ENCODE peak calls at places on chromosomes 13 and 19, in six cellular contexts. Y is aorta, O is NT2/D1, W is colonic mucosa, V is A549, X is esophagus squamous epithelium. H is an unnamed sample.

GRCh38 chr19:31260171-31260933 is 88.9 kb downstream of the TSHZ3 start:
- DNase-seq in Y (peak; percentile 32), V (no peak), O (no peak), X (no peak), W (peak; percentile 13), H (no peak)

GRCh38 chr13:47033216-47033615 is 136.4 kb upstream of the HTR2A start:
- DNase-seq in Y (no peak), O (no peak), X (no peak), V (no peak), W (no peak), H (no peak)

GRCh38 chr13:73991384-73991783 is 142.8 kb downstream of the KLF12 start:
- DNase-seq in X (no peak), V (no peak), Y (no peak), W (no peak), O (no peak), H (no peak)

GRCh38 chr13:51781246-51782022 is 22.5 kb downstream of the DHRS12 start:
- DNase-seq in O (no peak), X (no peak), W (no peak), V (peak; percentile 28), Y (no peak), H (no peak)

GRCh38 chr19:40411958-40412499 is 1.1 kb downstream of the PRX start:
- DNase-seq in Y (no peak), W (no peak), O (no peak), V (no peak), X (no peak), H (no peak)

GRCh38 chr13:29805994-29806748 is 44.2 kb downstream of the UBL3 start:
- DNase-seq in Y (no peak), X (no peak), O (no peak), V (no peak), W (no peak), H (no peak)

GRCh38 chr19:57348136-57348535 is 2.9 kb upstream of the ZNF304 start:
- DNase-seq in O (no peak), Y (no peak), V (no peak), X (no peak), W (no peak), H (no peak)

GRCh38 chr13:25276748-25277147 is 10.5 kb downstream of the MTMR6 start:
- DNase-seq in X (no peak), Y (no peak), W (no peak), O (no peak), V (no peak), H (no peak)

GRCh38 chr19:31627824-31628223 is 278.6 kb upstream of the TSHZ3 start:
- DNase-seq in X (no peak), O (no peak), V (no peak), Y (no peak), W (no peak), H (no peak)

GRCh38 chr19:50820549-50821247 is 2.9 kb downstream of the KLK1 start:
- DNase-seq in W (peak; percentile 92), Y (no peak), O (no peak), X (no peak), V (no peak), H (peak; percentile 76)

GRCh38 chr19:12331211-12331941 is 2.1 kb downstream of the ZNF563 start:
- DNase-seq in Y (no peak), O (no peak), V (no peak), W (no peak), X (no peak), H (no peak)

GRCh38 chr19:18843960-18844359 is 12.2 kb downstream of the UPF1 start:
- DNase-seq in O (no peak), X (no peak), V (no peak), W (no peak), Y (no peak), H (no peak)

GRCh38 chr13:31952641-31953380 is 78.8 kb upstream of the FRY start:
- DNase-seq in V (no peak), W (no peak), X (no peak), O (no peak), Y (no peak), H (peak; percentile 72)

GRCh38 chr19:14416743-14417214 is 2.4 kb downstream of the DDX39A start:
- DNase-seq in O (no peak), W (peak; percentile 79), V (no peak), X (no peak), Y (no peak), H (no peak)

GRCh38 chr19:53980553-53981407 is 10.7 kb upstream of the CACNG6 start:
- DNase-seq in X (no peak), Y (no peak), V (peak; percentile 99), W (peak; percentile 35), O (peak; percentile 33), H (no peak)

GRCh38 chr13:30928971-30929370 is 3.5 kb upstream of the TEX26 start:
- DNase-seq in O (no peak), V (no peak), W (no peak), Y (no peak), X (no peak), H (no peak)

GRCh38 chr13:26956532-26957142 is 196.1 kb upstream of the GPR12 start:
- DNase-seq in Y (no peak), X (no peak), O (no peak), V (peak; percentile 29), W (peak; percentile 85), H (no peak)

GRCh38 chr13:97477824-97478223 is 43.9 kb downstream of the RAP2A start:
- DNase-seq in V (no peak), W (no peak), O (no peak), Y (no peak), X (no peak), H (no peak)

GRCh38 chr19:49888478-49888901 is 8.2 kb downstream of the IL4I1 start:
- DNase-seq in O (no peak), V (no peak), Y (no peak), W (no peak), X (no peak), H (no peak)

GRCh38 chr19:35360880-35361420 is 2.7 kb downstream of the FFAR3 start:
- DNase-seq in O (no peak), X (no peak), W (no peak), Y (no peak), V (no peak), H (no peak)

GRCh38 chr13:80339578-80339840 is 1.4 kb downstream of the SPRY2 start:
- DNase-seq in X (no peak), W (peak; percentile 21), V (no peak), O (no peak), Y (no peak), H (no peak)

GRCh38 chr13:76944457-76944856 is 3.9 kb upstream of the ACOD1 start:
- DNase-seq in Y (no peak), O (no peak), W (no peak), X (no peak), V (no peak), H (no peak)

GRCh38 chr13:110887242-110887954 is 27.5 kb downstream of the ANKRD10 start:
- DNase-seq in Y (no peak), W (no peak), O (no peak), V (no peak), X (no peak), H (no peak)

GRCh38 chr19:49637865-49638350 is 2.0 kb downstream of the RRAS start:
- DNase-seq in V (peak; percentile 85), X (no peak), O (no peak), Y (peak; percentile 96), W (peak; percentile 94), H (peak; percentile 95)

GRCh38 chr13:45658586-45659235 is 43.2 kb upstream of the ERICH6B start:
- DNase-seq in V (no peak), W (no peak), X (no peak), Y (no peak), O (no peak), H (no peak)

DNA sequence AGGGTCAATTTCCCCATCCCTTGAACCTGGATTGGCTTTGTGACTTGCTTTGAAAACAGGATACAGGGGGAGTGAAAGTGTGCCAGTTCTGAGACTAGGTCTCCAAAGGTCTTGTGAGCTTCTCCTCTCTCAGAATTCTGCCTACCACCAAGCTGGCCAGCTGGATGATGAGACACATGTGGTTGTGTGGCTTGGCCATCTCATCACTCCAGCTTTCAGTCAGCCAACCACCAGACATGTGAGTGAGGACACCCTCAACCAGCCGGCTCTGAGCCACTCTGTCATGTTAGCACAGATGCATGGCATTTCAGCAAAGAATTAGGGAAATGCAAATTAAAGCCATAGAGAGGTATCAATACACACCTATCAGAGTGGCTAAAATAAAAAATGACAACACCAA is 29.5 kb downstream of the ENOX1 start:
- DNase-seq in Y (no peak), O (no peak), X (no peak), V (no peak), W (no peak), H (no peak)
- H3K4me1 ChIP-seq in Y (no peaks in the 10 kb centered on the region), O (no peaks in the 10 kb centered on the region), X (no peaks in the 10 kb centered on the region), V (no peaks in the 10 kb centered on the region), W (no peaks in the 10 kb centered on the region), H (no peaks in the 10 kb centered on the region)

DNA sequence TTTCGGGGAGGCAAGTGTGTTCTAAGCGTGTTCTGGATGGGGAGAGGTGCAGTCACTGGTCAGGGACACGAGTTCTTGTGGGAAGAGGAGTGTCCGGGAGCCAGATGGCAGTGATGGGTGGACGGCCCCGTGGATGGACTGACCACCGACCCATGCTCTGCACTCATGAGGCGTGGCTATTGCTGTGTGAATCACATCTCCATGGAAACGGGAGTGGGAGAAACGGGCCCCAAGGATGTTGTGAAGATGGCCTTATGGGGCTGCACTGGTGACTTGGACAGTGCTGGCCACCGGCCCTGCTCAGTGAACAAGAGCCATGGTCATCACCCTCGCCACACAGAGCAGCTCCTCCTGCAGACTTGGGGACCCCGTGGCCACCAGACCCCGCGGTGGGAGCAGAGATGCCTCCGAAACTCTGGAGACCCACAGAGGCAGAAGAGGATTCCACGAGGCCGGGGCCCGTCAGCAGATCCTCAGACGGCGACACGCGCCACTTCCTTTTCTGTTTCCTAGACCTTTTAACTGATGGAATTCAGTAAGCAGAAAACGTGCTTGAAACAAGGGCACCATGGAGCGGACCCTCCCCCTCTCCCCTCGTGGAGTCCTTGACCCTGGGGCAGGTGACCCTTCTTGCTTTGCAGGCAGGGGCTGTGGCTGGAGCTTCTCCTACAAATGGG is 47.5 kb downstream of the GAS6 start:
- DNase-seq in O (no peak), X (no peak), Y (no peak), W (no peak), V (no peak), H (peak; percentile 69)
- H3K4me3 ChIP-seq in O (no peak overlapping the region), X (no peak overlapping the region), Y (no peak overlapping the region), W (no peak overlapping the region), V (no peak overlapping the region), H (no peak overlapping the region)

DNA sequence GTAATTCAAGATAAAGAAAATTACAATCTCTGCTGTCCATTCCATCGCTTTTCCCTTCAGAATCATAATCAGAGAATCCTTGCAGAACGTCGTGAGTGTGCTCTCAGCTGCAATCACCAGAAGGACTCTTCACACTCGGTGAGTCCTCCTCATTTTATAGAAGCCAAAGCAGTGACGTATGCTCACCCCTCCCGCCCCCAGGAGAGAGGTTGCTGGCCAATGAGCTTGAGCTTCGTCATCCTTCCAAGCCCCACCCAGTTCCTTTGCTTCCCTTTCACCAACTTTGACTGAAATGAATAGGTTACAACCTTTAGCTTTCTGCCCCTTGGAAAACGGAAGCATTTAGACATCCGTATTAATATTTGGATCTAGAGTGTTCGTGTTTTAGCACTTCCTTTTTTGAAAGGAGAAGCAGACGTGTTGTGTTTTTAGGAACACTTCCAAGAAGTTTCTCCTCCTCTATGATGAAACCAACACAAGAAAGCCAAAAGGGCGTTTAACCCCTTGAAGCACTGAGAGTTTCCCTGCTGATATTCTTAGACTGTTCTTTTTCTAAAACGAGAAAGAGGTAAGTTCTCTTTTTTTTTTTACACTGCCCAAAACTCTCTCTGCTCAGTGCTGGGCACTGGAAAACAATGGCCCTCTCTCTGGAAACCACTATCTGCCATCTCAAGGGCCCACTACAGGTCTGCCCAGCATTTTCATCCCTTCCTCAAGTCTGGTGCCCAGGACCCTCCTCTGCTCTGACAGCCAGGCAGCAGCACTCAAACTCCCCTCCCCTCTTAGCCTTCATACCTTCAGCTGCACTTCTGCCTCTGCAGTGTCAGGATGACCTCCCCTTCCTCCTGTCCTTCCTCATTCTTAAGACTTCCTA is 44.3 kb upstream of the CEACAM21 start:
- DNase-seq in V (peak; percentile 85), W (peak; percentile 59), Y (peak; percentile 85), X (peak; percentile 43), O (no peak), H (peak; percentile 72)
- H3K4me1 ChIP-seq in V (peaks cover 7% of the 10 kb centered on the region), W (no peaks in the 10 kb centered on the region), Y (no peaks in the 10 kb centered on the region), X (peaks cover 17% of the 10 kb centered on the region), O (no peaks in the 10 kb centered on the region), H (peaks cover 5% of the 10 kb centered on the region)

GRCh38 chr19:5773276-5773675 is 11.3 kb downstream of the PRR22 start:
- DNase-seq in V (no peak), Y (no peak), O (no peak), X (no peak), W (no peak), H (no peak)
- H3K4me3 ChIP-seq in V (no peak overlapping the region), Y (no peak overlapping the region), O (no peak overlapping the region), X (no peak overlapping the region), W (no peak overlapping the region), H (no peak overlapping the region)

H was measured in left lung.